ENCODE peak calls at places on chromosomes 2 and 18, in ten cellular contexts. Z is A549, B is AG10803, G is thoracic aorta, O is hepatocyte, P is nephron progenitor cell, C is tibial artery, M is foreskin fibroblast, W is PC-9, D is psoas muscle. S is an unnamed sample.

GRCh38 chr2:39618736-39619135 is 47.0 kb upstream of the TMEM178A start:
- DNase-seq in Z (no peak), B (no peak), G (no peak), O (no peak), P (no peak), C (no peak), M (no peak), W (no peak), D (no peak), S (no peak)

GRCh38 chr2:181077128-181077709 is 96.8 kb downstream of the UBE2E3 start:
- DNase-seq in Z (peak), B (peak), G (no peak), O (peak), P (peak), C (no peak), M (peak), W (no peak), D (no peak), S (peak)

GRCh38 chr2:168156661-168157060 is 90.7 kb downstream of the STK39 start:
- DNase-seq in Z (peak), B (peak), G (no peak), O (peak), P (peak), C (no peak), M (peak), W (no peak), D (no peak), S (no peak)

GRCh38 chr18:51193621-51194287 is 3.7 kb downstream of the MEX3C start:
- DNase-seq in Z (no peak), B (peak), G (no peak), O (no peak), P (no peak), C (no peak), M (peak), W (no peak), D (no peak), S (no peak)

GRCh38 chr18:43543236-43543635 is 265.9 kb upstream of the SYT4 start:
- DNase-seq in Z (no peak), B (no peak), G (no peak), O (no peak), P (no peak), C (no peak), M (no peak), W (no peak), D (no peak), S (no peak)

GRCh38 chr18:6200375-6200774 is 214.3 kb downstream of the L3MBTL4 start:
- DNase-seq in Z (no peak), B (no peak), G (no peak), O (no peak), P (no peak), C (no peak), M (no peak), W (no peak), D (no peak), S (no peak)

GRCh38 chr18:33923980-33924379 is 300.7 kb downstream of the NOL4 start:
- DNase-seq in Z (no peak), B (no peak), G (no peak), O (no peak), P (no peak), C (no peak), M (no peak), W (no peak), D (no peak), S (no peak)

GRCh38 chr18:28657836-28658410 is 481.0 kb upstream of the CDH2 start:
- DNase-seq in Z (no peak), B (no peak), G (no peak), O (no peak), P (no peak), C (no peak), M (no peak), W (no peak), D (no peak), S (no peak)

GRCh38 chr2:127510073-127510472 is 16.2 kb downstream of the IWS1 start:
- DNase-seq in Z (no peak), B (no peak), G (no peak), O (peak), P (no peak), C (no peak), M (peak), W (no peak), D (no peak), S (no peak)

GRCh38 chr2:28649481-28650260 is 102.0 kb upstream of the PPP1CB start:
- DNase-seq in Z (no peak), B (no peak), G (no peak), O (no peak), P (no peak), C (no peak), M (peak), W (peak), D (no peak), S (peak)

GRCh38 chr2:3462493-3463104 is 56.7 kb downstream of the ADI1 start:
- DNase-seq in Z (no peak), B (no peak), G (no peak), O (no peak), P (no peak), C (no peak), M (no peak), W (no peak), D (peak), S (no peak)

GRCh38 chr18:43893001-43893637 is 615.8 kb upstream of the SYT4 start:
- DNase-seq in Z (no peak), B (peak), G (no peak), O (peak), P (peak), C (no peak), M (peak), W (no peak), D (no peak), S (peak)

GRCh38 chr18:47775961-47776360 is 154.5 kb downstream of the SMAD2 start:
- DNase-seq in Z (peak), B (peak), G (no peak), O (no peak), P (no peak), C (no peak), M (no peak), W (no peak), D (no peak), S (no peak)
- TF ChIP-seq CTCF in Z (no peak), B (peak), G (peak), O (peak), P (no peak), C (no peak), M (peak), W (peak), D (peak), S (no peak)

GRCh38 chr2:224944707-224945106 is 97.6 kb downstream of the DOCK10 start:
- DNase-seq in Z (no peak), B (no peak), G (no peak), O (no peak), P (no peak), C (no peak), M (no peak), W (no peak), D (no peak), S (no peak)
- TF ChIP-seq CTCF in Z (no peak), B (no peak), G (no peak), O (no peak), P (no peak), C (no peak), M (no peak), W (no peak), D (no peak), S (no peak)

DNA sequence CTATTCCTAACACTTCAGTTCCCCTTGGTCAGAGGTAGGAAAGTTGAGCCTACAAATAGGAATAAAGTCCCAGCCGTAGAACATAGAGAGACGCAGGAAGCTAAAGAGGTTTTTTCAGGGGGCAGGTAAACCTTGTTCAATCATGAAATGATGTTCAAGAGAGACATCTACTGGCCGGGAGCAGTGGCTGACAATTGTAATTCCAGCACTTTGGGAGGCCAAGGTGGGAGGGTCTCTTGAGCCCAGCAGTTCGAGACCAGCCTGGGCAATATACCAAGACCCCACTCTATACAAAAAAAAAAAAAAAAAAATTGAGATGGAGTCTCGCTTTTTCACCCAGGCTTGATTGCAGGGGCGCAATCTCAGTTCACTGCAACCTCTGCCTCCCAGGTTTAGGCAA is 66.7 kb upstream of the DNAJC10 start:
- DNase-seq in Z (peak), B (peak), G (no peak), O (peak), P (peak), C (no peak), M (peak), W (peak), D (no peak), S (peak)
- TF ChIP-seq CTCF in Z (peak), B (peak), G (peak), O (peak), P (peak), C (peak), M (peak), W (peak), D (peak), S (peak)

GRCh38 chr18:69638056-69638455 is 237.4 kb downstream of the DOK6 start:
- DNase-seq in Z (no peak), B (no peak), G (no peak), O (no peak), P (no peak), C (no peak), M (no peak), W (no peak), D (no peak), S (no peak)

GRCh38 chr18:69631281-69631680 is 230.6 kb downstream of the DOK6 start:
- DNase-seq in Z (no peak), B (peak), G (no peak), O (no peak), P (no peak), C (no peak), M (peak), W (no peak), D (no peak), S (no peak)

GRCh38 chr18:69635482-69635881 is 234.8 kb downstream of the DOK6 start:
- DNase-seq in Z (no peak), B (no peak), G (no peak), O (no peak), P (no peak), C (no peak), M (no peak), W (no peak), D (no peak), S (no peak)

DNA sequence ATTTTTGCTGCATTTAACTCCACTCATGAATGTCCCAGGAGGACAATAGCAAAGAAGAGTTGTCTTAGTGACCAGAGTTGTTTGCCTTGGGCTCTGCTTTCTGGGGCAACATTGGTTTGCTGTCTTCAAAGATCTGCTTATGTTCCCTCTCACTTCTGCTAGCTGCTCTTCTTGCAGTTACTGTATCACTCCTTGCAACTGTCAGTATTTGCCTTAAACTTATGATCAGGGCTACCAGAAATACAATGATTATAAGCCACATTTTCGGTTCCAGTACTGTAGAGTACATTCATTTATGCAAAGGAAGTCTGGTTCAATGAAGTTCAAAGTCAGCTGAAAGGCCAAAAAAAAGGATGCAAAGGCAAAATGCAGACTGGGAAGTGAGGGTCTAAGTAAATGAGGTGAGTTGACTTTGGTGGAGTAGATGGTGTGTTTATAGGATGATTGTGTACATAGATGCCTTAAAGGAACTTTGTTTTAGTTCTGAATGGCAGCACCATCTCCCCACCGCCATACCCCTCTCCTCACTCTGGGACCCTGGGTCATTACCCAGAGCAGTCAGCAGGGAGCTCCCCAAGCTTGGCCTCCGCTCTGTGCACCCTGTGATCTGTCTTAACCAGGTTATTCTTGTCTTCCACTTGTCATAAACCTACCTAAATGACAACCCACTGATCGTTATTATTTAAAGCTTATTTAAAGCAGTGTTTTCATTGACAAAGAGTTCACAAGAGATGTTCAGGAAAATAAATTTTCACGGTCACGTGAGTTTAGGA is 236.0 kb downstream of the DOK6 start:
- DNase-seq in Z (no peak), B (no peak), G (no peak), O (no peak), P (no peak), C (no peak), M (no peak), W (no peak), D (no peak), S (no peak)
- TF ChIP-seq CTCF in Z (no peak), B (peak), G (no peak), O (no peak), P (no peak), C (no peak), M (peak), W (no peak), D (peak), S (no peak)